ENCODE peak calls at places on chromosomes 4 and X, in four cellular contexts. One of them, this sample, is unnamed.

GRCh38 chrX:128518508-128518907 is 466.3 kb upstream of the ACTRT1 start:
- DNase-seq in colonic mucosa: no peak
- DNase-seq in upper lobe of left lung: no peak
- DNase-seq in nephron progenitor cell: no peak
- DNase-seq in this sample: no peak

GRCh38 chr4:138834029-138834428 is 181.6 kb upstream of the NOCT start:
- DNase-seq in colonic mucosa: no peak
- DNase-seq in upper lobe of left lung: no peak
- DNase-seq in nephron progenitor cell: no peak
- DNase-seq in this sample: no peak

GRCh38 chr4:108080752-108081151 is 88.0 kb downstream of the LEF1 start:
- DNase-seq in colonic mucosa: no peak
- DNase-seq in upper lobe of left lung: no peak
- DNase-seq in nephron progenitor cell: no peak
- DNase-seq in this sample: no peak

GRCh38 chr4:156968479-156968984 is 3.1 kb downstream of the PDGFC start:
- DNase-seq in colonic mucosa: peak
- DNase-seq in upper lobe of left lung: peak
- DNase-seq in nephron progenitor cell: peak
- DNase-seq in this sample: no peak

GRCh38 chr4:8315343-8316250 is 46.0 kb downstream of the HTRA3 start:
- DNase-seq in colonic mucosa: no peak
- DNase-seq in upper lobe of left lung: peak
- DNase-seq in nephron progenitor cell: peak
- DNase-seq in this sample: peak

GRCh38 chr4:110344165-110344564 is 131.8 kb upstream of the ENPEP start:
- DNase-seq in colonic mucosa: peak
- DNase-seq in upper lobe of left lung: no peak
- DNase-seq in nephron progenitor cell: no peak
- DNase-seq in this sample: no peak

GRCh38 chrX:48683411-48683982 is at the start of gene WAS:
- DNase-seq in colonic mucosa: no peak
- DNase-seq in upper lobe of left lung: peak
- DNase-seq in nephron progenitor cell: no peak
- DNase-seq in this sample: no peak

GRCh38 chrX:9899640-9900075 is 67.5 kb upstream of the CLDN34 start:
- DNase-seq in colonic mucosa: no peak
- DNase-seq in upper lobe of left lung: no peak
- DNase-seq in nephron progenitor cell: peak
- DNase-seq in this sample: no peak

GRCh38 chrX:49915352-49916222 is 6.8 kb upstream of the CLCN5 start:
- DNase-seq in colonic mucosa: peak
- DNase-seq in upper lobe of left lung: peak
- DNase-seq in nephron progenitor cell: peak
- DNase-seq in this sample: no peak

GRCh38 chrX:38260231-38260630 is 39.6 kb upstream of the SRPX start:
- DNase-seq in colonic mucosa: peak
- DNase-seq in upper lobe of left lung: no peak
- DNase-seq in nephron progenitor cell: peak
- DNase-seq in this sample: no peak

GRCh38 chr4:105637409-105638258 is 70.9 kb downstream of the INTS12 start:
- DNase-seq in colonic mucosa: peak
- DNase-seq in upper lobe of left lung: peak
- DNase-seq in nephron progenitor cell: no peak
- DNase-seq in this sample: no peak

GRCh38 chrX:72569786-72570185 is 2.9 kb downstream of the HDAC8 start:
- DNase-seq in colonic mucosa: no peak
- DNase-seq in upper lobe of left lung: no peak
- DNase-seq in nephron progenitor cell: no peak
- DNase-seq in this sample: no peak

GRCh38 chr4:138275216-138275615 is 33.1 kb upstream of the SLC7A11 start:
- DNase-seq in colonic mucosa: no peak
- DNase-seq in upper lobe of left lung: no peak
- DNase-seq in nephron progenitor cell: no peak
- DNase-seq in this sample: no peak

GRCh38 chr4:25307596-25307995 is 5.0 kb upstream of the ZCCHC4 start:
- DNase-seq in colonic mucosa: no peak
- DNase-seq in upper lobe of left lung: no peak
- DNase-seq in nephron progenitor cell: no peak
- DNase-seq in this sample: no peak

GRCh38 chr4:170052919-170053318 is 26.7 kb upstream of the MFAP3L start:
- DNase-seq in colonic mucosa: no peak
- DNase-seq in upper lobe of left lung: no peak
- DNase-seq in nephron progenitor cell: no peak
- DNase-seq in this sample: no peak

GRCh38 chrX:125846251-125846650 is 319.8 kb downstream of the DCAF12L2 start:
- DNase-seq in colonic mucosa: no peak
- DNase-seq in upper lobe of left lung: no peak
- DNase-seq in nephron progenitor cell: no peak
- DNase-seq in this sample: no peak
- TF ChIP-seq CTCF in colonic mucosa: no peak
- TF ChIP-seq CTCF in upper lobe of left lung: no peak
- TF ChIP-seq CTCF in nephron progenitor cell: no peak
- TF ChIP-seq CTCF in this sample: no peak

GRCh38 chr4:103168993-103169392 is 29.1 kb downstream of the CENPE start:
- DNase-seq in colonic mucosa: no peak
- DNase-seq in upper lobe of left lung: no peak
- DNase-seq in nephron progenitor cell: no peak
- DNase-seq in this sample: no peak

DNA sequence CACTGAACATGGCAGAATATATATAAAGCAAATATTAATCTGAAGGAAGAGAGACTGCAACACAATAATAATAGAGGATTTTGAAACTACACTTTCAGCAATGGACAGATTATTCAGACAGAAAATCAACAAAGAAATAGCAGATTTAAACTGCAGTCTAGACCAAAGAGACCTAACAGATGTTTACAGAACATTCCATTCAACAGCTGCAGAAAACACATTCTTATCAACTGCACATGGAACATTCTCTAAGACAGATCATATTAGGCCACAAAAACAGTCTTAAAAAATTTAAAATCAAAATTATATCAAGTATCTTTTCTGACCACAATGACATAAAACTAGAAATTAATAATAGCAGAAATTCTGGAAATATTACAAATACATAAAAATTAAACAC is 27.1 kb downstream of the CENPE start:
- DNase-seq in colonic mucosa: no peak
- DNase-seq in upper lobe of left lung: no peak
- DNase-seq in nephron progenitor cell: no peak
- DNase-seq in this sample: no peak
- TF ChIP-seq CTCF in colonic mucosa: no peak
- TF ChIP-seq CTCF in upper lobe of left lung: no peak
- TF ChIP-seq CTCF in nephron progenitor cell: no peak
- TF ChIP-seq CTCF in this sample: no peak

DNA sequence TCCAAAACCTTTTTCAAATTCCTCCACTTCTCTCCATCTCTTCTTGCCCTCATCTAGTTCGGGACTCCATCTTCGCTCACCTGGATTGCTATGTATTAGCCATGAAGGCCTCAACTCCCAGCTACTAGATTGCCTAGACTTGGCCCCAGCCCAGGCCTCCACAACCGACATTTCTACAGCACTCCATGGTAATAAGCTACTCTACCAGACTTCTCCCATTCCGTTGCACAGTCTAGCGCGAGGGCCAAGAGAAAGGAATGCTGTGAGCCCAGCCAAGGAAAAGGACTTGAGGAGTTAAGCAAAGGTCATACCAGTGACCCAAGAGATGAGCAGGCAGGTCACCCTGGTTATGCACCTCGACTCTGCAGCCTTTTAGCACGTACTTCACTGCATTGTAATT is 75.7 kb downstream of the SOWAHB start:
- DNase-seq in colonic mucosa: no peak
- DNase-seq in upper lobe of left lung: no peak
- DNase-seq in nephron progenitor cell: no peak
- DNase-seq in this sample: no peak
- TF ChIP-seq CTCF in colonic mucosa: no peak
- TF ChIP-seq CTCF in upper lobe of left lung: no peak
- TF ChIP-seq CTCF in nephron progenitor cell: no peak
- TF ChIP-seq CTCF in this sample: no peak

GRCh38 chr4:140284449-140284848 is 89.0 kb upstream of the SCOC start:
- DNase-seq in colonic mucosa: no peak
- DNase-seq in upper lobe of left lung: no peak
- DNase-seq in nephron progenitor cell: no peak
- DNase-seq in this sample: no peak

GRCh38 chr4:140286503-140286902 is 86.9 kb upstream of the SCOC start:
- DNase-seq in colonic mucosa: no peak
- DNase-seq in upper lobe of left lung: no peak
- DNase-seq in nephron progenitor cell: no peak
- DNase-seq in this sample: no peak

GRCh38 chr4:140277576-140277975 is 95.9 kb upstream of the SCOC start:
- DNase-seq in colonic mucosa: no peak
- DNase-seq in upper lobe of left lung: no peak
- DNase-seq in nephron progenitor cell: no peak
- DNase-seq in this sample: no peak

DNA sequence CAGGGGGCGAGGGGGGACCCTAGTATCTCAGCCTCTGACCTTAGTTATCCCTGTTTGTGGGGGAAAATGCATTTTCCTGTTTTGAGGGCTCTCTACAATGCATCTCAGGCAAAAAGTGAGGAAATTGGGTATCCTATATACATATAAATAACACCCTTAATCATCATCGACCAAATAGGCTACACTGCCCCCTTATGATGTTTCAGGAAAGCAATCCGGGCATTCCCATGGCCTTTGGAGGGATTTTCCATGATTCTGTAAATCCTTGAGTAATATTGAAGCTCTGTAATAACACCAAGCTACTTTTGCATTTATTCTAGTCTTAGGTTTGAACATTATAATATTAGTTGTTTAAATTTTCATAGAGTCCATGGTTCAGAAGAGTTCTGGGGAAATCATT is 91.6 kb upstream of the SCOC start:
- DNase-seq in colonic mucosa: no peak
- DNase-seq in upper lobe of left lung: no peak
- DNase-seq in nephron progenitor cell: no peak
- DNase-seq in this sample: no peak
- TF ChIP-seq CTCF in colonic mucosa: no peak
- TF ChIP-seq CTCF in upper lobe of left lung: no peak
- TF ChIP-seq CTCF in nephron progenitor cell: no peak
- TF ChIP-seq CTCF in this sample: no peak